ENCODE peak calls at places on chromosomes 6 and 20, in six cellular contexts. D, Z, P, W, Y and F are unnamed samples.

GRCh38 chr6:88780714-88781389 is 182.6 kb downstream of the RNGTT start:
- DNase-seq in D (peak), Z (peak), P (peak), W (peak), Y (no peak), F (no peak)

GRCh38 chr6:116329156-116329555 is 41.6 kb upstream of the DSE start:
- DNase-seq in D (no peak), Z (no peak), P (no peak), W (no peak), Y (no peak), F (no peak)

GRCh38 chr20:47620808-47621805 is 119.4 kb downstream of the NCOA3 start:
- DNase-seq in D (no peak), Z (no peak), P (peak), W (peak), Y (no peak), F (no peak)

GRCh38 chr6:69819138-69819537 is 22.3 kb upstream of the LMBRD1 start:
- DNase-seq in D (no peak), Z (no peak), P (no peak), W (no peak), Y (no peak), F (no peak)

GRCh38 chr20:4043329-4043728 is 28.0 kb upstream of the RNF24 start:
- DNase-seq in D (no peak), Z (no peak), P (no peak), W (no peak), Y (no peak), F (no peak)

GRCh38 chr6:8225113-8225512 is 122.8 kb upstream of the EEF1E1 start:
- DNase-seq in D (no peak), Z (no peak), P (no peak), W (no peak), Y (no peak), F (no peak)

GRCh38 chr6:26234421-26235239 is 130.4 kb upstream of the BTN3A2 start:
- DNase-seq in D (peak), Z (no peak), P (no peak), W (peak), Y (peak), F (peak)

GRCh38 chr20:14418441-14418840 is 81.0 kb upstream of the FLRT3 start:
- DNase-seq in D (no peak), Z (no peak), P (no peak), W (no peak), Y (no peak), F (no peak)

GRCh38 chr20:19658137-19658536 is 99.9 kb upstream of the RIN2 start:
- DNase-seq in D (no peak), Z (no peak), P (no peak), W (no peak), Y (no peak), F (no peak)

GRCh38 chr6:105459884-105460283 is 57.0 kb upstream of the PREP start:
- DNase-seq in D (no peak), Z (peak), P (no peak), W (peak), Y (no peak), F (no peak)

GRCh38 chr6:38571721-38572120 is 68.0 kb downstream of the BTBD9 start:
- DNase-seq in D (no peak), Z (no peak), P (no peak), W (no peak), Y (no peak), F (no peak)